ENCODE peak calls at places on chromosomes 6 and 20, in six cellular contexts. One of them, this sample, is unnamed. For H3K9me3, the result is how much of the 10 kb centered on the place peaks cover.

GRCh38 chr6:6230286-6230685 is 90.2 kb downstream of the F13A1 start:
- DNase-seq in upper lobe of right lung: no peak
- DNase-seq in mucosa of descending colon: peak
- DNase-seq in upper lobe of left lung: no peak
- DNase-seq in heart left ventricle: no peak
- DNase-seq in left ventricle myocardium inferior: no peak
- DNase-seq in this sample: no peak

GRCh38 chr20:24789877-24790276 is 159.2 kb upstream of the CST7 start:
- DNase-seq in upper lobe of right lung: no peak
- DNase-seq in mucosa of descending colon: no peak
- DNase-seq in upper lobe of left lung: no peak
- DNase-seq in heart left ventricle: no peak
- DNase-seq in left ventricle myocardium inferior: no peak
- DNase-seq in this sample: no peak

GRCh38 chr20:59043698-59044097 is 1.1 kb upstream of the PRELID3B start:
- DNase-seq in upper lobe of right lung: no peak
- DNase-seq in mucosa of descending colon: no peak
- DNase-seq in upper lobe of left lung: no peak
- DNase-seq in heart left ventricle: no peak
- DNase-seq in left ventricle myocardium inferior: no peak
- DNase-seq in this sample: peak

GRCh38 chr20:479487-479886 is 17.2 kb upstream of the TBC1D20 start:
- DNase-seq in upper lobe of right lung: no peak
- DNase-seq in mucosa of descending colon: no peak
- DNase-seq in upper lobe of left lung: no peak
- DNase-seq in heart left ventricle: no peak
- DNase-seq in left ventricle myocardium inferior: no peak
- DNase-seq in this sample: no peak

GRCh38 chr20:44967207-44967807 is 995 bp downstream of the STK4 start:
- DNase-seq in upper lobe of right lung: no peak
- DNase-seq in mucosa of descending colon: peak
- DNase-seq in upper lobe of left lung: no peak
- DNase-seq in heart left ventricle: no peak
- DNase-seq in left ventricle myocardium inferior: no peak
- DNase-seq in this sample: no peak

GRCh38 chr6:74248966-74249365 is 553.0 kb downstream of the CD109 start:
- DNase-seq in upper lobe of right lung: no peak
- DNase-seq in mucosa of descending colon: no peak
- DNase-seq in upper lobe of left lung: no peak
- DNase-seq in heart left ventricle: no peak
- DNase-seq in left ventricle myocardium inferior: no peak
- DNase-seq in this sample: no peak

GRCh38 chr20:32052090-32052791 is at the start of gene HCK:
- DNase-seq in upper lobe of right lung: peak
- DNase-seq in mucosa of descending colon: no peak
- DNase-seq in upper lobe of left lung: peak
- DNase-seq in heart left ventricle: peak
- DNase-seq in left ventricle myocardium inferior: peak
- DNase-seq in this sample: no peak

GRCh38 chr6:88916615-88917198 is 46.7 kb downstream of the RNGTT start:
- DNase-seq in upper lobe of right lung: no peak
- DNase-seq in mucosa of descending colon: no peak
- DNase-seq in upper lobe of left lung: no peak
- DNase-seq in heart left ventricle: no peak
- DNase-seq in left ventricle myocardium inferior: no peak
- DNase-seq in this sample: no peak

GRCh38 chr20:45972500-45973183 is 639 bp upstream of the ZNF335 start:
- DNase-seq in upper lobe of right lung: peak
- DNase-seq in mucosa of descending colon: no peak
- DNase-seq in upper lobe of left lung: no peak
- DNase-seq in heart left ventricle: no peak
- DNase-seq in left ventricle myocardium inferior: no peak
- DNase-seq in this sample: peak

GRCh38 chr6:118252474-118252873 is 295.6 kb upstream of the PLN start:
- DNase-seq in upper lobe of right lung: no peak
- DNase-seq in mucosa of descending colon: no peak
- DNase-seq in upper lobe of left lung: no peak
- DNase-seq in heart left ventricle: no peak
- DNase-seq in left ventricle myocardium inferior: no peak
- DNase-seq in this sample: no peak

GRCh38 chr20:17438436-17439039 is 92.6 kb downstream of the BFSP1 start:
- DNase-seq in upper lobe of right lung: no peak
- DNase-seq in mucosa of descending colon: no peak
- DNase-seq in upper lobe of left lung: no peak
- DNase-seq in heart left ventricle: no peak
- DNase-seq in left ventricle myocardium inferior: no peak
- DNase-seq in this sample: no peak

GRCh38 chr20:23690581-23690980 is 1.7 kb upstream of the CST4 start:
- DNase-seq in upper lobe of right lung: no peak
- DNase-seq in mucosa of descending colon: no peak
- DNase-seq in upper lobe of left lung: peak
- DNase-seq in heart left ventricle: no peak
- DNase-seq in left ventricle myocardium inferior: no peak
- DNase-seq in this sample: no peak

GRCh38 chr6:43639984-43640800 is 4.6 kb downstream of the MAD2L1BP start:
- DNase-seq in upper lobe of right lung: no peak
- DNase-seq in mucosa of descending colon: no peak
- DNase-seq in upper lobe of left lung: no peak
- DNase-seq in heart left ventricle: no peak
- DNase-seq in left ventricle myocardium inferior: no peak
- DNase-seq in this sample: no peak

GRCh38 chr6:166307082-166307980 is 861 bp downstream of the PRR18 start:
- DNase-seq in upper lobe of right lung: no peak
- DNase-seq in mucosa of descending colon: no peak
- DNase-seq in upper lobe of left lung: peak
- DNase-seq in heart left ventricle: no peak
- DNase-seq in left ventricle myocardium inferior: no peak
- DNase-seq in this sample: no peak

GRCh38 chr20:11772226-11772730 is 145.4 kb upstream of the BTBD3 start:
- DNase-seq in upper lobe of right lung: no peak
- DNase-seq in mucosa of descending colon: no peak
- DNase-seq in upper lobe of left lung: no peak
- DNase-seq in heart left ventricle: no peak
- DNase-seq in left ventricle myocardium inferior: no peak
- DNase-seq in this sample: no peak

GRCh38 chr6:84314377-84314898 is 87.0 kb upstream of the CEP162 start:
- DNase-seq in upper lobe of right lung: no peak
- DNase-seq in mucosa of descending colon: no peak
- DNase-seq in upper lobe of left lung: no peak
- DNase-seq in heart left ventricle: no peak
- DNase-seq in left ventricle myocardium inferior: no peak
- DNase-seq in this sample: no peak

GRCh38 chr6:23559587-23560343 is 566.2 kb upstream of the NRSN1 start:
- DNase-seq in upper lobe of right lung: no peak
- DNase-seq in mucosa of descending colon: peak
- DNase-seq in upper lobe of left lung: no peak
- DNase-seq in heart left ventricle: no peak
- DNase-seq in left ventricle myocardium inferior: no peak
- DNase-seq in this sample: no peak

GRCh38 chr6:95352064-95352463 is 225.3 kb upstream of the MANEA start:
- DNase-seq in upper lobe of right lung: no peak
- DNase-seq in mucosa of descending colon: no peak
- DNase-seq in upper lobe of left lung: no peak
- DNase-seq in heart left ventricle: no peak
- DNase-seq in left ventricle myocardium inferior: no peak
- DNase-seq in this sample: no peak

GRCh38 chr20:46364670-46365482 is 41.5 kb downstream of the ELMO2 start:
- DNase-seq in upper lobe of right lung: no peak
- DNase-seq in mucosa of descending colon: no peak
- DNase-seq in upper lobe of left lung: no peak
- DNase-seq in heart left ventricle: no peak
- DNase-seq in left ventricle myocardium inferior: no peak
- DNase-seq in this sample: peak

DNA sequence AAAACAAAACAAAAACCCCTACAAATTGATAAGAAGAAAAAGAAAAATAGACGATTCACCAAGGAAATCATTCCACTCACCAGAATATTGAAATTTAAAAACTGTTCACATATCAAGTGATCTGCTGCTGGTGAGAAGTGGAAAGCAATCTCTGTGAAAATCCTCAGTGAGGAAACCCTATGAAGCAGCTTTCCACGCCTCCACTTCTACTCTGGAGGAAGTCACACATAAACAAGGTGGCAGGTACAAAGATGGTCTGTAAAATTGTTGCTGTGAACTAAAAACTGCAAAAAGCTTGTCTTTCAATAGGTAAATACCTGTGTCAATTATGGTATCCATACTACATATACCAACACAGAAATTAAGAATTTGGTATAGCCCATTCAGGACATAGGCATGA is 18.5 kb downstream of the CD164 start:
- DNase-seq in upper lobe of right lung: no peak
- DNase-seq in mucosa of descending colon: no peak
- DNase-seq in upper lobe of left lung: no peak
- DNase-seq in heart left ventricle: no peak
- DNase-seq in left ventricle myocardium inferior: no peak
- DNase-seq in this sample: no peak
- H3K9me3 ChIP-seq in upper lobe of right lung: under half
- H3K9me3 ChIP-seq in mucosa of descending colon: under half
- H3K9me3 ChIP-seq in upper lobe of left lung: under half
- H3K9me3 ChIP-seq in heart left ventricle: under half
- H3K9me3 ChIP-seq in left ventricle myocardium inferior: under half
- H3K9me3 ChIP-seq in this sample: under half

GRCh38 chr20:55155360-55155759 is 680.0 kb downstream of the DOK5 start:
- DNase-seq in upper lobe of right lung: no peak
- DNase-seq in mucosa of descending colon: no peak
- DNase-seq in upper lobe of left lung: no peak
- DNase-seq in heart left ventricle: no peak
- DNase-seq in left ventricle myocardium inferior: no peak
- DNase-seq in this sample: no peak
- H3K4me3 ChIP-seq in upper lobe of right lung: no peak
- H3K4me3 ChIP-seq in mucosa of descending colon: no peak
- H3K4me3 ChIP-seq in upper lobe of left lung: no peak
- H3K4me3 ChIP-seq in heart left ventricle: no peak
- H3K4me3 ChIP-seq in left ventricle myocardium inferior: no peak
- H3K4me3 ChIP-seq in this sample: no peak

DNA sequence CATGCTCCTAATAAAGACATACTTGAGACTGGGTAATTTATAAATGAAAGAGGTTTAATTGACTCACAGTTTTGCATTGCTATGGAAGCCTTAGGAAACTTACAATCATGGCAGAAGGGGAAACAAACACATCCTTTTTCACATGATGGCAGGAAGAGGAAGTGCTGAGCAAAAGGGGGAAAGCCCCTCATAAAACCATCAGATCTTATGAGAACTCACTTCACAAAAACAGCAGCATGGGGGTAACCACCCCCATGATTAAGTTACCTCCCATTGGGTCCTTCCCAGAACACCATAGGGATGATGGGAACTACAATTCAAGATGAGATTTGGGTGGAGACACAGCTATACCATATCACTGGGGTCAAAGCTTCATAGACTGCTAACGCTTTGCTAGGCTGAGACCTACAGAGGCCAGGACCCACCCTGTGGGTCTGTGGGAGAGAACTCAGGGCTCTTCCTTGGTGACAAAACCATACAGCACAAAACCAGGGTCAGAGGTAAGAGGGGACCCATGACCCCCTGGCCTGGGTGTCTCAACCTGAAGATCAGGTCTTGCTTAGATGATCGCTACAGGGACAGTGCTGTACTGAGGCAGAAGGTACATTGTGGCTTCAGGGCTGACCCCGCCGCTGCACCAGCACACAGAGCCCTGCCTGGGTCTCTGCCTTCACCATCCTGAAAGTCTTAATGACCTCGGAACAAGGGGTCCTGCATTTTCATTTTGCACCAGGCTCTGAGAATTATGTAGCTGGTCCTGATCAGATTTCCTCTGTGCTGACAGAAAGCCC is 254.5 kb downstream of the ERMARD start:
- DNase-seq in upper lobe of right lung: no peak
- DNase-seq in mucosa of descending colon: no peak
- DNase-seq in upper lobe of left lung: peak
- DNase-seq in heart left ventricle: no peak
- DNase-seq in left ventricle myocardium inferior: no peak
- DNase-seq in this sample: no peak
- H3K9me3 ChIP-seq in upper lobe of right lung: under half
- H3K9me3 ChIP-seq in mucosa of descending colon: under half
- H3K9me3 ChIP-seq in upper lobe of left lung: under half
- H3K9me3 ChIP-seq in heart left ventricle: under half
- H3K9me3 ChIP-seq in left ventricle myocardium inferior: under half
- H3K9me3 ChIP-seq in this sample: under half

DNA sequence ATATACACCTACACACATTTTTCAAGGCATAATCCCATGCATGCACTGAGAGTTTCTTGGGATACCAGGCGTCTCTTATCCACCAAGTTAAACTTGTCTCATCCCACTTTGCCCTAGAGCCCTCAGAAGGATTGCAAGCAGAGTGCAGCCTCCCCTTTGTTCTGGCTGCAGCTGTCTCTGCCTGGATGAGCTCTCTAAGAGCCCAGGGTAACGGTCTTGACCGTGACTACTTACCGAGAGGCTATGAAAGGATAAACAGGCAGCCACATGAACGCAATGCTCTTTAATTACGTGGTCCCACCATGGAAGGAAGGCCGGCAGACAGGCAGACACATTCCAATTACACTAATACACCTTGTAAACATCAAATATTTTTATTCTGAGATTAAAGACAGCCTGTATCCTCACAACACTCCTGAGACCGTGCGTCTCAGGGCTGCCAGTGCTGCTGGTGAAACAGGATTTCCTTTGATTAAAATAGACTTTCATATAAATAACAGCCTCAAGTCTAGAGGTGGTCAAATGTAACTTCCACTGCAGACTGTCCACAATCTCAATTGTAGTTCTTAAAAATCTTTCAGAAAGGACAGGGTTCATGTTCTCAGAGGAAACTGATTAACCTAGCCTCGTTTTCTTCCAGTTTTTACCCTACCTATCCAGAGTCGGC is 210.0 kb upstream of the PRDM1 start:
- DNase-seq in upper lobe of right lung: no peak
- DNase-seq in mucosa of descending colon: no peak
- DNase-seq in upper lobe of left lung: no peak
- DNase-seq in heart left ventricle: no peak
- DNase-seq in left ventricle myocardium inferior: no peak
- DNase-seq in this sample: no peak
- H3K4me3 ChIP-seq in upper lobe of right lung: no peak
- H3K4me3 ChIP-seq in mucosa of descending colon: no peak
- H3K4me3 ChIP-seq in upper lobe of left lung: no peak
- H3K4me3 ChIP-seq in heart left ventricle: peak
- H3K4me3 ChIP-seq in left ventricle myocardium inferior: no peak
- H3K4me3 ChIP-seq in this sample: no peak

GRCh38 chr20:13364278-13365170 is 143.4 kb downstream of the ISM1 start:
- DNase-seq in upper lobe of right lung: no peak
- DNase-seq in mucosa of descending colon: no peak
- DNase-seq in upper lobe of left lung: no peak
- DNase-seq in heart left ventricle: no peak
- DNase-seq in left ventricle myocardium inferior: no peak
- DNase-seq in this sample: no peak
- H3K9me3 ChIP-seq in upper lobe of right lung: under half
- H3K9me3 ChIP-seq in mucosa of descending colon: under half
- H3K9me3 ChIP-seq in upper lobe of left lung: under half
- H3K9me3 ChIP-seq in heart left ventricle: under half
- H3K9me3 ChIP-seq in left ventricle myocardium inferior: under half
- H3K9me3 ChIP-seq in this sample: under half

GRCh38 chr6:133893324-133893692 is 4.4 kb downstream of the TCF21 start:
- DNase-seq in upper lobe of right lung: no peak
- DNase-seq in mucosa of descending colon: no peak
- DNase-seq in upper lobe of left lung: no peak
- DNase-seq in heart left ventricle: no peak
- DNase-seq in left ventricle myocardium inferior: no peak
- DNase-seq in this sample: no peak
- H3K4me3 ChIP-seq in upper lobe of right lung: peak
- H3K4me3 ChIP-seq in mucosa of descending colon: no peak
- H3K4me3 ChIP-seq in upper lobe of left lung: no peak
- H3K4me3 ChIP-seq in heart left ventricle: peak
- H3K4me3 ChIP-seq in left ventricle myocardium inferior: peak
- H3K4me3 ChIP-seq in this sample: peak